ENCODE peak calls at places on chromosomes 4 and X, in ten cellular contexts. One of them, this sample, is unnamed. For H3K36me3, the result is how much of the 10 kb centered on the place peaks cover.

GRCh38 chr4:8662776-8663175 is 70.2 kb downstream of the CPZ start:
- DNase-seq in mammary epithelial cell: no peak
- DNase-seq in OCI-LY7: no peak
- DNase-seq in pancreas: no peak
- DNase-seq in lung: no peak
- DNase-seq in SK-N-SH: no peak
- DNase-seq in HCT116: no peak
- DNase-seq in upper lobe of right lung: peak
- DNase-seq in heart left ventricle: no peak
- DNase-seq in testis: no peak
- DNase-seq in this sample: peak

GRCh38 chrX:45513042-45513441 is 312.4 kb upstream of the DIPK2B start:
- DNase-seq in testis: no peak
- DNase-seq in pancreas: no peak
- DNase-seq in HCT116: no peak
- DNase-seq in upper lobe of right lung: no peak
- DNase-seq in heart left ventricle: no peak
- DNase-seq in lung: no peak
- DNase-seq in mammary epithelial cell: no peak
- DNase-seq in OCI-LY7: no peak
- DNase-seq in SK-N-SH: no peak
- DNase-seq in this sample: no peak

GRCh38 chrX:103779156-103779555 is 2.5 kb downstream of the PLP1 start:
- DNase-seq in lung: no peak
- DNase-seq in mammary epithelial cell: no peak
- DNase-seq in upper lobe of right lung: no peak
- DNase-seq in testis: no peak
- DNase-seq in HCT116: no peak
- DNase-seq in heart left ventricle: no peak
- DNase-seq in SK-N-SH: peak
- DNase-seq in pancreas: no peak
- DNase-seq in OCI-LY7: no peak
- DNase-seq in this sample: no peak

GRCh38 chr4:26263165-26263564 is 57.6 kb upstream of the RBPJ start:
- DNase-seq in upper lobe of right lung: no peak
- DNase-seq in testis: peak
- DNase-seq in mammary epithelial cell: no peak
- DNase-seq in heart left ventricle: no peak
- DNase-seq in OCI-LY7: peak
- DNase-seq in SK-N-SH: peak
- DNase-seq in lung: no peak
- DNase-seq in HCT116: peak
- DNase-seq in pancreas: no peak
- DNase-seq in this sample: no peak

GRCh38 chr4:74608151-74608949 is 163.4 kb downstream of the AREG start:
- DNase-seq in pancreas: no peak
- DNase-seq in HCT116: no peak
- DNase-seq in mammary epithelial cell: peak
- DNase-seq in lung: no peak
- DNase-seq in testis: no peak
- DNase-seq in SK-N-SH: no peak
- DNase-seq in upper lobe of right lung: no peak
- DNase-seq in OCI-LY7: no peak
- DNase-seq in heart left ventricle: no peak
- DNase-seq in this sample: no peak

GRCh38 chrX:17616936-17617335 is 120.4 kb upstream of the SCML1 start:
- DNase-seq in mammary epithelial cell: no peak
- DNase-seq in testis: no peak
- DNase-seq in heart left ventricle: no peak
- DNase-seq in lung: no peak
- DNase-seq in HCT116: no peak
- DNase-seq in SK-N-SH: no peak
- DNase-seq in pancreas: no peak
- DNase-seq in upper lobe of right lung: no peak
- DNase-seq in OCI-LY7: no peak
- DNase-seq in this sample: no peak

GRCh38 chr4:140149851-140150635 is 3.9 kb downstream of the MAML3 start:
- DNase-seq in mammary epithelial cell: peak
- DNase-seq in upper lobe of right lung: peak
- DNase-seq in pancreas: peak
- DNase-seq in OCI-LY7: peak
- DNase-seq in heart left ventricle: peak
- DNase-seq in HCT116: peak
- DNase-seq in SK-N-SH: peak
- DNase-seq in lung: peak
- DNase-seq in testis: peak
- DNase-seq in this sample: peak

GRCh38 chr4:8731364-8731763 is 138.8 kb downstream of the CPZ start:
- DNase-seq in testis: no peak
- DNase-seq in pancreas: no peak
- DNase-seq in heart left ventricle: no peak
- DNase-seq in lung: no peak
- DNase-seq in HCT116: no peak
- DNase-seq in SK-N-SH: no peak
- DNase-seq in mammary epithelial cell: no peak
- DNase-seq in OCI-LY7: no peak
- DNase-seq in upper lobe of right lung: peak
- DNase-seq in this sample: peak

DNA sequence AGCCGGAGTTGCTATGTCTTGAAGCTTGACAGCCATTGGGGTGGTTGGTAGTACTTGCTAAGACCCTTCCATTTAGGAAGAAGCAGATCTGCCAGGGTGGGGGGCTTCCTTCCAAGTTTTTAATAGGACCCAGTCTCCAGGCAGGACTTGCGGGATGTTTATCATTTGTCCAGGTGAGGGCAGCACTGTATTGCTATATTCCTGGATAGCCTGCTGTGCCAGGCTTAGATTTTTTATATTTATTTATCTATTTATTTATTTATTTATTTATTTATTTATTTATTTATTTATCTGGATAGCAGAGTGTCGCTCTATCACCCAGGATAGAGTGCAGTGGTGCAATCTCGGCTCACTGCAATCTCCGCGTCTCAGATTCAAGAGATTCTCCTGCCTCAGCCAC is 87.4 kb upstream of the CT45A1 start:
- DNase-seq in heart left ventricle: no peak
- DNase-seq in pancreas: no peak
- DNase-seq in upper lobe of right lung: no peak
- DNase-seq in mammary epithelial cell: no peak
- DNase-seq in OCI-LY7: no peak
- DNase-seq in lung: no peak
- DNase-seq in testis: peak
- DNase-seq in HCT116: peak
- DNase-seq in SK-N-SH: peak
- DNase-seq in this sample: no peak
- TF ChIP-seq CTCF in heart left ventricle: no peak
- TF ChIP-seq CTCF in pancreas: no peak
- TF ChIP-seq CTCF in upper lobe of right lung: peak
- TF ChIP-seq CTCF in mammary epithelial cell: peak
- TF ChIP-seq CTCF in OCI-LY7: peak
- TF ChIP-seq CTCF in lung: no peak
- TF ChIP-seq CTCF in testis: no peak
- TF ChIP-seq CTCF in HCT116: peak
- TF ChIP-seq CTCF in SK-N-SH: peak
- TF ChIP-seq CTCF in this sample: no peak

DNA sequence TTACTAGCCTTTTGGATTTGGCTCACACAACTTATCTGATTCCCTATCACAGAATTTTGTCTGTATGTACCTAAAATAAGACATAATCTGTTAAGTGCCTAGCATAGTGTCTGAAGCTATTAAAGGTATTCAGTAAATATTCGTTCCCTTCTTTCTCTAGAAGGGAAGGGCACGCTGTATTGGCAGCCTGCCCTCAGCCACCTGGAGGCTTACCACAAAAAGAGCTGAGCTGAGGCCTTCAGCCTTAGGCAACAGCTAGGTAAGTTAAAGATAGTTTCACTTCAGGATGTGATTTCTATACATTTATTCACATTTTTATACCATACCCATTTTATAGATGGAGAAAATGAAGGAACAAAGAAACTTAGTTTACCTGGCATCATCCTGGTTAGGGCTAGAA is 400.0 kb upstream of the LCORL start:
- DNase-seq in testis: no peak
- DNase-seq in upper lobe of right lung: no peak
- DNase-seq in SK-N-SH: no peak
- DNase-seq in OCI-LY7: no peak
- DNase-seq in mammary epithelial cell: no peak
- DNase-seq in HCT116: no peak
- DNase-seq in pancreas: peak
- DNase-seq in heart left ventricle: no peak
- DNase-seq in lung: no peak
- DNase-seq in this sample: no peak
- H3K36me3 ChIP-seq in testis: under half
- H3K36me3 ChIP-seq in upper lobe of right lung: under half
- H3K36me3 ChIP-seq in SK-N-SH: under half
- H3K36me3 ChIP-seq in OCI-LY7: under half
- H3K36me3 ChIP-seq in mammary epithelial cell: under half
- H3K36me3 ChIP-seq in HCT116: under half
- H3K36me3 ChIP-seq in pancreas: under half
- H3K36me3 ChIP-seq in heart left ventricle: under half
- H3K36me3 ChIP-seq in lung: under half
- H3K36me3 ChIP-seq in this sample: under half

DNA sequence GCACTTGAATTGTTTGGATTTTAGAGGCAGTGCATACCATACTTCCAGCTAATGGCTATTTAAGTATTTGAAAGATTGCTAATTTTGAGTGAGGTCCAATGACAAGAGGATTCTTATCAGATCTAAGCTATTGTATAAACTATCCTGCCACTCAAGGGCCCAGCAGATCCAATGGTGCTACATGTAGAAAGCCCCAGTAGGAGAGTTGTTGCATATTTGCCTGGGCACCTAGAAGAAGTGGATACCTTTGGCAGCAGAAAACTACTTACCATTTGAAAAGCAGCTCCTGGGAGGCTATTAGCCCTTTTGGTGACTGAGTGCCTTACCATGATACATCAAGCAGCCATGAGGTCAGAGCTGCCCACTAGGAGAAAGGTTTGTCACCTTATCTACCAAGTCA is 447.3 kb downstream of the C4orf33 start:
- DNase-seq in lung: peak
- DNase-seq in HCT116: no peak
- DNase-seq in heart left ventricle: no peak
- DNase-seq in upper lobe of right lung: no peak
- DNase-seq in mammary epithelial cell: no peak
- DNase-seq in pancreas: no peak
- DNase-seq in OCI-LY7: no peak
- DNase-seq in SK-N-SH: no peak
- DNase-seq in testis: no peak
- DNase-seq in this sample: no peak
- H3K27ac ChIP-seq in lung: no peak
- H3K27ac ChIP-seq in HCT116: no peak
- H3K27ac ChIP-seq in heart left ventricle: no peak
- H3K27ac ChIP-seq in upper lobe of right lung: no peak
- H3K27ac ChIP-seq in mammary epithelial cell: no peak
- H3K27ac ChIP-seq in pancreas: no peak
- H3K27ac ChIP-seq in OCI-LY7: no peak
- H3K27ac ChIP-seq in SK-N-SH: no peak
- H3K27ac ChIP-seq in testis: no peak
- H3K27ac ChIP-seq in this sample: no peak

GRCh38 chrX:115940888-115941332 is 229.6 kb upstream of the AGTR2 start:
- DNase-seq in pancreas: peak
- DNase-seq in heart left ventricle: peak
- DNase-seq in lung: peak
- DNase-seq in mammary epithelial cell: peak
- DNase-seq in upper lobe of right lung: no peak
- DNase-seq in SK-N-SH: peak
- DNase-seq in HCT116: no peak
- DNase-seq in OCI-LY7: peak
- DNase-seq in testis: no peak
- DNase-seq in this sample: no peak

GRCh38 chrX:115939636-115940160 is 230.8 kb upstream of the AGTR2 start:
- DNase-seq in pancreas: no peak
- DNase-seq in OCI-LY7: peak
- DNase-seq in mammary epithelial cell: no peak
- DNase-seq in testis: no peak
- DNase-seq in HCT116: no peak
- DNase-seq in SK-N-SH: no peak
- DNase-seq in heart left ventricle: no peak
- DNase-seq in lung: no peak
- DNase-seq in upper lobe of right lung: no peak
- DNase-seq in this sample: no peak

GRCh38 chrX:115939070-115939469 is 231.5 kb upstream of the AGTR2 start:
- DNase-seq in upper lobe of right lung: no peak
- DNase-seq in mammary epithelial cell: no peak
- DNase-seq in pancreas: no peak
- DNase-seq in lung: no peak
- DNase-seq in HCT116: no peak
- DNase-seq in SK-N-SH: no peak
- DNase-seq in OCI-LY7: peak
- DNase-seq in heart left ventricle: no peak
- DNase-seq in testis: no peak
- DNase-seq in this sample: no peak

GRCh38 chrX:115941388-115941787 is 229.2 kb upstream of the AGTR2 start:
- DNase-seq in mammary epithelial cell: no peak
- DNase-seq in SK-N-SH: no peak
- DNase-seq in pancreas: no peak
- DNase-seq in heart left ventricle: no peak
- DNase-seq in OCI-LY7: no peak
- DNase-seq in upper lobe of right lung: no peak
- DNase-seq in lung: no peak
- DNase-seq in testis: no peak
- DNase-seq in HCT116: no peak
- DNase-seq in this sample: no peak

DNA sequence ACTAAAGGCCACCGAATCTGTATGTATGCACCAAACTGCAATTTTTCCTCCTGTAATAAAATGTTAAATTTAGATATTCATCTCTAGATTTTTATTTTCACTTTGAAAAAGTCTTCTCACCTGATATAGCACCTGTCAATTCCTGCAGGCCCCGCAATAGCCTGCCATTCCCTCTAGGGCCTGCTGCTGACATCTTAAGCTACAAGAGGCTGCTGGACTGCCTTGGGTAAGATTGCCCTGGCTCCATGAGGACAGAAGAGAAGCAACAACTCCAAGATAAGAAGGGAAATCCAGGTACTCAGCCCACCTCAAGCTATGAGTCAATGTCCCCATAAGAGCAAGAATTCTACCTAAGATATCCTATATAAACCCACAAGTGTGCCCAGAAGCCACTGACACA is 230.2 kb upstream of the AGTR2 start:
- DNase-seq in mammary epithelial cell: no peak
- DNase-seq in upper lobe of right lung: no peak
- DNase-seq in SK-N-SH: no peak
- DNase-seq in pancreas: no peak
- DNase-seq in lung: no peak
- DNase-seq in testis: no peak
- DNase-seq in HCT116: no peak
- DNase-seq in OCI-LY7: no peak
- DNase-seq in heart left ventricle: no peak
- DNase-seq in this sample: no peak
- TF ChIP-seq CTCF in mammary epithelial cell: peak
- TF ChIP-seq CTCF in upper lobe of right lung: no peak
- TF ChIP-seq CTCF in SK-N-SH: no peak
- TF ChIP-seq CTCF in pancreas: no peak
- TF ChIP-seq CTCF in lung: no peak
- TF ChIP-seq CTCF in testis: no peak
- TF ChIP-seq CTCF in HCT116: no peak
- TF ChIP-seq CTCF in OCI-LY7: no peak
- TF ChIP-seq CTCF in heart left ventricle: no peak
- TF ChIP-seq CTCF in this sample: no peak